ENCODE peak calls at places on chromosomes 16 and 17, in seven cellular contexts. One of them, this sample, is unnamed.

GRCh38 chr16:77327717-77328116 is 107.1 kb downstream of the ADAMTS18 start:
- DNase-seq in stomach: no peak
- DNase-seq in GM12891: no peak
- DNase-seq in GM12892: no peak
- DNase-seq in sigmoid colon: no peak
- DNase-seq in transverse colon: no peak
- DNase-seq in HCT116: no peak
- DNase-seq in this sample: no peak

GRCh38 chr16:76780556-76780955 is 410.4 kb upstream of the MON1B start:
- DNase-seq in stomach: no peak
- DNase-seq in GM12891: no peak
- DNase-seq in GM12892: no peak
- DNase-seq in sigmoid colon: no peak
- DNase-seq in transverse colon: no peak
- DNase-seq in HCT116: no peak
- DNase-seq in this sample: no peak

GRCh38 chr17:75059369-75060345 is 12.6 kb downstream of the KCTD2 start:
- DNase-seq in stomach: no peak
- DNase-seq in GM12891: no peak
- DNase-seq in GM12892: no peak
- DNase-seq in sigmoid colon: peak
- DNase-seq in transverse colon: no peak
- DNase-seq in HCT116: no peak
- DNase-seq in this sample: no peak

GRCh38 chr17:75518201-75518600 is 1.9 kb downstream of the TSEN54 start:
- DNase-seq in stomach: no peak
- DNase-seq in GM12891: no peak
- DNase-seq in GM12892: no peak
- DNase-seq in sigmoid colon: no peak
- DNase-seq in transverse colon: peak
- DNase-seq in HCT116: no peak
- DNase-seq in this sample: no peak

GRCh38 chr17:49508891-49509587 is 13.9 kb downstream of the NGFR start:
- DNase-seq in stomach: no peak
- DNase-seq in GM12891: no peak
- DNase-seq in GM12892: no peak
- DNase-seq in sigmoid colon: no peak
- DNase-seq in transverse colon: no peak
- DNase-seq in HCT116: no peak
- DNase-seq in this sample: no peak

GRCh38 chr17:65184235-65184959 is 47.2 kb downstream of the RGS9 start:
- DNase-seq in stomach: no peak
- DNase-seq in GM12891: no peak
- DNase-seq in GM12892: no peak
- DNase-seq in sigmoid colon: no peak
- DNase-seq in transverse colon: no peak
- DNase-seq in HCT116: no peak
- DNase-seq in this sample: no peak

GRCh38 chr17:75516619-75517276 is 420 bp downstream of the TSEN54 start:
- DNase-seq in stomach: no peak
- DNase-seq in GM12891: no peak
- DNase-seq in GM12892: peak
- DNase-seq in sigmoid colon: no peak
- DNase-seq in transverse colon: peak
- DNase-seq in HCT116: no peak
- DNase-seq in this sample: peak

GRCh38 chr17:66123163-66123562 is 68.8 kb downstream of the CEP112 start:
- DNase-seq in stomach: no peak
- DNase-seq in GM12891: no peak
- DNase-seq in GM12892: no peak
- DNase-seq in sigmoid colon: no peak
- DNase-seq in transverse colon: no peak
- DNase-seq in HCT116: peak
- DNase-seq in this sample: no peak

GRCh38 chr16:8850279-8850885 is 18.4 kb downstream of the CARHSP1 start:
- DNase-seq in stomach: no peak
- DNase-seq in GM12891: peak
- DNase-seq in GM12892: no peak
- DNase-seq in sigmoid colon: peak
- DNase-seq in transverse colon: no peak
- DNase-seq in HCT116: no peak
- DNase-seq in this sample: peak

GRCh38 chr17:80644588-80644987 is 100.0 kb downstream of the RPTOR start:
- DNase-seq in stomach: no peak
- DNase-seq in GM12891: no peak
- DNase-seq in GM12892: no peak
- DNase-seq in sigmoid colon: no peak
- DNase-seq in transverse colon: no peak
- DNase-seq in HCT116: no peak
- DNase-seq in this sample: no peak

GRCh38 chr17:71516149-71516548 is 604.7 kb upstream of the SOX9 start:
- DNase-seq in stomach: no peak
- DNase-seq in GM12891: no peak
- DNase-seq in GM12892: no peak
- DNase-seq in sigmoid colon: no peak
- DNase-seq in transverse colon: no peak
- DNase-seq in HCT116: no peak
- DNase-seq in this sample: no peak

GRCh38 chr17:69474171-69474831 is 59.8 kb downstream of the MAP2K6 start:
- DNase-seq in stomach: no peak
- DNase-seq in GM12891: no peak
- DNase-seq in GM12892: no peak
- DNase-seq in sigmoid colon: no peak
- DNase-seq in transverse colon: no peak
- DNase-seq in HCT116: no peak
- DNase-seq in this sample: no peak

GRCh38 chr16:47043200-47043599 is 69.7 kb upstream of the DNAJA2 start:
- DNase-seq in stomach: no peak
- DNase-seq in GM12891: no peak
- DNase-seq in GM12892: no peak
- DNase-seq in sigmoid colon: no peak
- DNase-seq in transverse colon: no peak
- DNase-seq in HCT116: no peak
- DNase-seq in this sample: no peak

GRCh38 chr17:36869856-36870617 is 67.2 kb upstream of the LHX1 start:
- DNase-seq in stomach: no peak
- DNase-seq in GM12891: no peak
- DNase-seq in GM12892: no peak
- DNase-seq in sigmoid colon: no peak
- DNase-seq in transverse colon: no peak
- DNase-seq in HCT116: no peak
- DNase-seq in this sample: peak

GRCh38 chr16:51433597-51433996 is 282.5 kb upstream of the SALL1 start:
- DNase-seq in stomach: no peak
- DNase-seq in GM12891: no peak
- DNase-seq in GM12892: no peak
- DNase-seq in sigmoid colon: no peak
- DNase-seq in transverse colon: no peak
- DNase-seq in HCT116: no peak
- DNase-seq in this sample: no peak

GRCh38 chr16:11253009-11253994 is 2.7 kb downstream of the SOCS1 start:
- DNase-seq in stomach: no peak
- DNase-seq in GM12891: no peak
- DNase-seq in GM12892: no peak
- DNase-seq in sigmoid colon: no peak
- DNase-seq in transverse colon: no peak
- DNase-seq in HCT116: no peak
- DNase-seq in this sample: no peak

GRCh38 chr16:84368327-84368996 is at the start of gene ATP2C2:
- DNase-seq in stomach: peak
- DNase-seq in GM12891: no peak
- DNase-seq in GM12892: no peak
- DNase-seq in sigmoid colon: no peak
- DNase-seq in transverse colon: peak
- DNase-seq in HCT116: peak
- DNase-seq in this sample: no peak

GRCh38 chr17:58184308-58184985 is 8.1 kb upstream of the EPX start:
- DNase-seq in stomach: no peak
- DNase-seq in GM12891: no peak
- DNase-seq in GM12892: no peak
- DNase-seq in sigmoid colon: no peak
- DNase-seq in transverse colon: no peak
- DNase-seq in HCT116: peak
- DNase-seq in this sample: peak

GRCh38 chr16:273547-274421 is 2.0 kb downstream of the RGS11 start:
- DNase-seq in stomach: peak
- DNase-seq in GM12891: no peak
- DNase-seq in GM12892: peak
- DNase-seq in sigmoid colon: no peak
- DNase-seq in transverse colon: peak
- DNase-seq in HCT116: no peak
- DNase-seq in this sample: peak

GRCh38 chr17:17494499-17495447 is 1.4 kb downstream of the RASD1 start:
- DNase-seq in stomach: peak
- DNase-seq in GM12891: no peak
- DNase-seq in GM12892: no peak
- DNase-seq in sigmoid colon: peak
- DNase-seq in transverse colon: peak
- DNase-seq in HCT116: no peak
- DNase-seq in this sample: no peak

GRCh38 chr17:49832840-49833599 is 14.8 kb downstream of the TAC4 start:
- DNase-seq in stomach: no peak
- DNase-seq in GM12891: no peak
- DNase-seq in GM12892: no peak
- DNase-seq in sigmoid colon: no peak
- DNase-seq in transverse colon: no peak
- DNase-seq in HCT116: no peak
- DNase-seq in this sample: no peak

GRCh38 chr17:75289832-75290337 is 652 bp upstream of the SLC25A19 start:
- DNase-seq in stomach: peak
- DNase-seq in GM12891: no peak
- DNase-seq in GM12892: no peak
- DNase-seq in sigmoid colon: peak
- DNase-seq in transverse colon: peak
- DNase-seq in HCT116: no peak
- DNase-seq in this sample: no peak

GRCh38 chr17:40022497-40022896 is 7.3 kb downstream of the CSF3 start:
- DNase-seq in stomach: no peak
- DNase-seq in GM12891: no peak
- DNase-seq in GM12892: peak
- DNase-seq in sigmoid colon: no peak
- DNase-seq in transverse colon: no peak
- DNase-seq in HCT116: no peak
- DNase-seq in this sample: no peak

GRCh38 chr17:65888649-65889048 is 303.3 kb downstream of the CEP112 start:
- DNase-seq in stomach: no peak
- DNase-seq in GM12891: no peak
- DNase-seq in GM12892: no peak
- DNase-seq in sigmoid colon: no peak
- DNase-seq in transverse colon: no peak
- DNase-seq in HCT116: no peak
- DNase-seq in this sample: no peak

GRCh38 chr17:1181769-1182137 is 2.0 kb upstream of the ABR start:
- DNase-seq in stomach: no peak
- DNase-seq in GM12891: no peak
- DNase-seq in GM12892: no peak
- DNase-seq in sigmoid colon: no peak
- DNase-seq in transverse colon: no peak
- DNase-seq in HCT116: no peak
- DNase-seq in this sample: no peak

DNA sequence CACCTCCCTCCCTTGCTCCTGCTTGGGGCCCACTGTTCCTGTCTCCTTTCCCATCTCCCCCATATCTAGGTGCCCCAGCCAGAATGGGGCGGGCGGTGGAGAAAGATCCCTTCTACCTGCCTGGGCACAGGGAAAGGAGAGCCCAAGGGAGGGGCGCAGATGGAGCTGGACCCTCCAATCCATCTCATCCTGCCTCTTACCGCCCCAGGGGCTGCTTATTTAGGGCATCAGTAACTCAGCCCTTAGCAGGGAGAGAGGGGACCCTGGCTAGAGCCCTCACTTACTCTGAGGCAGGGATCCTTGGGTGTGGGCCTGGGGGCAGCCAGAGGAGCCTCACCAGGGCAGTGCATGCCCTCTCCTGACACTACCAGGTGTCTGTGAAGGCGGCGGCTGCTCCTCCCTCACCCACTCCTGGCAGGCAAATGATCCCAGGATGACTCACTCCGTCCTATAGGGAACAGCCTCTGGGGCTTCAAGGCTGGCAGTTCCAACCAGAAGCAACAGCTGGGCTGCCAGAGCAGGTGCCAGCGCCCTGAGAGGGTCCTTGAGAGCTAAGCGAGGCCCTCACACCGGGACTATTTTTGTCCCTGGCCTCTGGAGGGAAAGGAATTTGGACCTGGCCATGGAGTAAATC is 16.3 kb upstream of the BCAR1 start:
- DNase-seq in stomach: peak
- DNase-seq in GM12891: no peak
- DNase-seq in GM12892: no peak
- DNase-seq in sigmoid colon: peak
- DNase-seq in transverse colon: peak
- DNase-seq in HCT116: peak
- DNase-seq in this sample: peak
- TF ChIP-seq POLR2A in stomach: no peak
- TF ChIP-seq POLR2A in GM12891: no peak
- TF ChIP-seq POLR2A in GM12892: no peak
- TF ChIP-seq POLR2A in sigmoid colon: no peak
- TF ChIP-seq POLR2A in transverse colon: peak
- TF ChIP-seq POLR2A in HCT116: no peak
- TF ChIP-seq POLR2A in this sample: no peak

GRCh38 chr16:50254072-50254471 is 12.3 kb upstream of the ADCY7 start:
- DNase-seq in stomach: no peak
- DNase-seq in GM12891: no peak
- DNase-seq in GM12892: no peak
- DNase-seq in sigmoid colon: no peak
- DNase-seq in transverse colon: no peak
- DNase-seq in HCT116: no peak
- DNase-seq in this sample: no peak
- TF ChIP-seq POLR2A in stomach: no peak
- TF ChIP-seq POLR2A in GM12891: no peak
- TF ChIP-seq POLR2A in GM12892: no peak
- TF ChIP-seq POLR2A in sigmoid colon: no peak
- TF ChIP-seq POLR2A in transverse colon: no peak
- TF ChIP-seq POLR2A in HCT116: no peak
- TF ChIP-seq POLR2A in this sample: no peak

GRCh38 chr16:86577314-86577971 is 906 bp upstream of the FOXL1 start:
- DNase-seq in stomach: no peak
- DNase-seq in GM12891: no peak
- DNase-seq in GM12892: no peak
- DNase-seq in sigmoid colon: no peak
- DNase-seq in transverse colon: no peak
- DNase-seq in HCT116: no peak
- DNase-seq in this sample: no peak
- TF ChIP-seq POLR2A in stomach: no peak
- TF ChIP-seq POLR2A in GM12891: no peak
- TF ChIP-seq POLR2A in GM12892: no peak
- TF ChIP-seq POLR2A in sigmoid colon: no peak
- TF ChIP-seq POLR2A in transverse colon: no peak
- TF ChIP-seq POLR2A in HCT116: no peak
- TF ChIP-seq POLR2A in this sample: no peak

DNA sequence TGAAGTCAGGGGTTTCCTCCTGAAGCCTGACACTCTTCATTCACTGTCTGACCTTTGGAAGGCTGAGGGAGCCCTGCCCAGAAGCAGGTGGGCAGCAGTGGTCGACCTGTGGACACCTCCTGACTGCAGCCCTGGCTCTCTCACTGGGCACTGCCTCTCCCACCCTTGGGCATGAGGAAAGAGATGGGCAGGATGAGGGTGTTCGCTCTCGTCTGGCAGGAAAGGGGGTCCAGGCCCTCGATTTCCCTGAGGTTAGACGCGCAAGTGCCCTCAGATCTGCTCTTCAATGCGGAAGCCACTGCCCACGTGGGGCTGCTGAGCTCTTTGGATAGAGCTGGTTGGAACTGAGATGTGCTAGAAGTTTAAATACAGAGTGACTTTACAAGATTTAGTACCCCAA is 171.9 kb downstream of the AHSP start:
- DNase-seq in stomach: no peak
- DNase-seq in GM12891: no peak
- DNase-seq in GM12892: no peak
- DNase-seq in sigmoid colon: no peak
- DNase-seq in transverse colon: no peak
- DNase-seq in HCT116: no peak
- DNase-seq in this sample: no peak
- TF ChIP-seq POLR2A in stomach: no peak
- TF ChIP-seq POLR2A in GM12891: no peak
- TF ChIP-seq POLR2A in GM12892: no peak
- TF ChIP-seq POLR2A in sigmoid colon: no peak
- TF ChIP-seq POLR2A in transverse colon: no peak
- TF ChIP-seq POLR2A in HCT116: no peak
- TF ChIP-seq POLR2A in this sample: no peak

This sample was measured in H54.